ENCODE peak calls at places on chromosome 11, in ten cellular contexts. A, B, U, O, T, D, N, M, V and I are unnamed samples.

GRCh38 chr11:66130978-66131377 is 60.9 kb downstream of the PACS1 start:
- DNase-seq in A (no peak), B (no peak), U (no peak), O (no peak), T (no peak), D (no peak), N (no peak), M (no peak), V (no peak), I (no peak)

GRCh38 chr11:68997124-68997994 is 15.7 kb downstream of the MRGPRF start:
- DNase-seq in A (no peak), B (no peak), U (no peak), O (no peak), T (no peak), D (no peak), N (peak; percentile 60), M (no peak), V (no peak), I (no peak)

GRCh38 chr11:110373061-110373702 is 56.6 kb upstream of the FDX1 start:
- DNase-seq in A (peak; percentile 67), B (no peak), U (no peak), O (no peak), T (peak; percentile 28), D (no peak), N (no peak), M (no peak), V (no peak), I (no peak)

GRCh38 chr11:79486239-79486984 is 45.6 kb upstream of the TENM4 start:
- DNase-seq in A (no peak), B (no peak), U (no peak), O (no peak), T (no peak), D (no peak), N (no peak), M (no peak), V (no peak), I (no peak)

GRCh38 chr11:9428706-9429105 is 32.1 kb upstream of the ZNF143 start:
- DNase-seq in A (no peak), B (no peak), U (no peak), O (no peak), T (no peak), D (no peak), N (no peak), M (no peak), V (no peak), I (no peak)

GRCh38 chr11:35583843-35584242 is 34.4 kb upstream of the FJX1 start:
- DNase-seq in A (no peak), B (no peak), U (no peak), O (no peak), T (no peak), D (no peak), N (no peak), M (no peak), V (no peak), I (no peak)

GRCh38 chr11:124075841-124076571 is 34.9 kb upstream of the OR10G7 start:
- DNase-seq in A (peak; percentile 27), B (peak; percentile 37), U (no peak), O (no peak), T (no peak), D (no peak), N (peak; percentile 83), M (no peak), V (peak; percentile 33), I (peak; percentile 46)

GRCh38 chr11:57476883-57477506 is 16.7 kb downstream of the RTN4RL2 start:
- DNase-seq in A (peak; percentile 86), B (peak; percentile 58), U (peak; percentile 66), O (no peak), T (no peak), D (peak; percentile 66), N (no peak), M (no peak), V (peak; percentile 67), I (peak; percentile 80)

GRCh38 chr11:124676386-124676785 is 2.7 kb downstream of the SPA17 start:
- DNase-seq in A (no peak), B (no peak), U (no peak), O (no peak), T (peak; percentile 20), D (no peak), N (no peak), M (no peak), V (no peak), I (no peak)

GRCh38 chr11:100525635-100526034 is 161.5 kb upstream of the ARHGAP42 start:
- DNase-seq in A (no peak), B (no peak), U (no peak), O (no peak), T (no peak), D (no peak), N (no peak), M (no peak), V (no peak), I (peak; percentile 35)

GRCh38 chr11:102289510-102290078 is 27.7 kb upstream of the BIRC3 start:
- DNase-seq in A (no peak), B (no peak), U (no peak), O (no peak), T (no peak), D (no peak), N (no peak), M (no peak), V (peak; percentile 7), I (no peak)

GRCh38 chr11:123157995-123158394 is 37.1 kb downstream of the CLMP start:
- DNase-seq in A (no peak), B (no peak), U (no peak), O (no peak), T (no peak), D (no peak), N (no peak), M (no peak), V (no peak), I (no peak)

GRCh38 chr11:17923213-17923612 is 89.6 kb downstream of the SERGEF start:
- DNase-seq in A (no peak), B (no peak), U (no peak), O (no peak), T (no peak), D (no peak), N (no peak), M (no peak), V (no peak), I (no peak)

GRCh38 chr11:1209371-1210057 is 13.4 kb upstream of the MUC5B start:
- DNase-seq in A (no peak), B (no peak), U (no peak), O (no peak), T (no peak), D (no peak), N (peak; percentile 56), M (no peak), V (no peak), I (no peak)